ENCODE peak calls at places on chromosomes 11 and 22, in eight cellular contexts. O is sigmoid colon, S is HuH-7.5, E is transverse colon, L is A172, J is heart right ventricle, K is EL, F is neural progenitor cell. X is an unnamed sample.

GRCh38 chr22:47083379-47083986 is 321.0 kb downstream of the TBC1D22A start:
- DNase-seq in E (no peak), S (no peak), L (no peak), K (no peak), O (no peak), F (no peak), J (no peak), X (no peak)

GRCh38 chr22:34800265-34800664 is 265.7 kb upstream of the ISX start:
- DNase-seq in L (no peak), S (no peak), K (peak; percentile 77), O (no peak), F (no peak), J (peak; percentile 24), E (no peak), X (no peak)

GRCh38 chr11:2305862-2306823 is 4.3 kb downstream of the TSPAN32 start:
- DNase-seq in L (peak; percentile 92), F (no peak), K (peak; percentile 78), E (peak; percentile 73), O (peak; percentile 97), J (peak; percentile 79), S (no peak), X (no peak)

GRCh38 chr22:36461665-36462474 is 19.6 kb downstream of the TXN2 start:
- DNase-seq in J (no peak), O (peak; percentile 72), S (peak; percentile 70), F (no peak), E (no peak), L (peak; percentile 93), K (peak; percentile 98), X (no peak)

GRCh38 chr11:121553806-121554205 is 101.0 kb upstream of the SORL1-AS1 start:
- DNase-seq in F (no peak), S (peak; percentile 19), O (no peak), K (peak; percentile 7), E (peak; percentile 76), J (no peak), L (peak; percentile 47), X (no peak)

GRCh38 chr11:76885390-76886097 is 24.8 kb downstream of the ACER3 start:
- DNase-seq in K (peak; percentile 62), L (peak; percentile 88), J (peak; percentile 16), F (no peak), S (no peak), O (no peak), E (no peak), X (no peak)

GRCh38 chr11:79113099-79113498 is 327.7 kb downstream of the TENM4 start:
- DNase-seq in E (no peak), J (no peak), L (no peak), O (no peak), K (no peak), F (no peak), S (no peak), X (no peak)

GRCh38 chr11:97722065-97722464 is 1298.7 kb upstream of the CNTN5 start:
- DNase-seq in J (no peak), E (no peak), K (peak; percentile 1), F (no peak), L (peak; percentile 89), S (no peak), O (no peak), X (no peak)

GRCh38 chr11:16184588-16184987 is 171.8 kb downstream of the SOX6 start:
- DNase-seq in F (no peak), E (peak; percentile 14), S (no peak), O (no peak), K (peak; percentile 85), J (no peak), L (no peak), X (no peak)

GRCh38 chr22:44352378-44353062 is 39.8 kb upstream of the SHISAL1 start:
- DNase-seq in K (no peak), E (no peak), O (peak; percentile 59), J (no peak), S (no peak), L (no peak), F (no peak), X (no peak)

GRCh38 chr11:130979386-130979972 is 63.2 kb upstream of the SNX19 start:
- DNase-seq in J (no peak), O (no peak), L (no peak), E (no peak), F (peak; percentile 69), K (peak; percentile 8), S (no peak), X (no peak)

GRCh38 chr22:22872722-22873708 is 14.6 kb upstream of the IGLL5 start:
- DNase-seq in K (no peak), S (no peak), E (no peak), L (no peak), J (no peak), O (no peak), F (no peak), X (no peak)

GRCh38 chr11:19814421-19814820 is 101.8 kb downstream of the NAV2 start:
- DNase-seq in O (no peak), S (no peak), K (no peak), J (no peak), E (no peak), L (no peak), F (no peak), X (no peak)